ENCODE peak calls at places on chromosomes 4 and X, in eight cellular contexts. X is GM12878, E is SK-N-SH, T is endothelial cell of umbilical vein, U is HCT116, I is K562, J is HepG2, S is H1. K is an unnamed sample.
A peak's percentile ranks its signal among the peaks of the same experiment; 100 is the strongest.

GRCh38 chr4:18676136-18676922 is 654.8 kb upstream of the LCORL start:
- DNase-seq in S (no peak), T (no peak), J (no peak), X (no peak), I (no peak), E (no peak), U (no peak), K (no peak)

GRCh38 chr4:65668201-65669007 is 1.9 kb downstream of the EPHA5 start:
- DNase-seq in X (no peak), I (no peak), J (no peak), E (peak; percentile 8), U (no peak), S (no peak), T (no peak), K (peak; percentile 44)

GRCh38 chr4:26067035-26067434 is 153.0 kb downstream of the SMIM20 start:
- DNase-seq in T (no peak), I (no peak), J (no peak), U (no peak), X (no peak), E (no peak), S (no peak), K (no peak)

GRCh38 chr4:157444014-157444413 is 223.5 kb downstream of the GRIA2 start:
- DNase-seq in J (no peak), U (no peak), I (no peak), T (no peak), S (no peak), E (no peak), X (no peak), K (no peak)

GRCh38 chrX:18748499-18748898 is 41.1 kb downstream of the PPEF1 start:
- DNase-seq in T (no peak), X (no peak), I (no peak), J (peak; percentile 0), U (no peak), E (no peak), S (no peak), K (no peak)

GRCh38 chr4:26081795-26082498 is 167.9 kb downstream of the SMIM20 start:
- DNase-seq in T (peak; percentile 58), S (no peak), X (no peak), U (peak; percentile 63), E (no peak), J (peak; percentile 32), I (peak; percentile 50), K (peak; percentile 84)

GRCh38 chrX:141185366-141185765 is 8.4 kb upstream of the LDOC1 start:
- DNase-seq in J (no peak), E (no peak), T (no peak), X (no peak), U (no peak), I (no peak), S (no peak), K (no peak)

GRCh38 chrX:125651426-125651825 is 331.8 kb downstream of the TEX13C start:
- DNase-seq in I (no peak), U (no peak), J (no peak), E (no peak), S (no peak), X (no peak), T (no peak), K (no peak)

GRCh38 chr4:13511101-13511500 is 27.0 kb upstream of the RAB28 start:
- DNase-seq in J (no peak), U (no peak), X (no peak), S (no peak), T (no peak), I (no peak), E (no peak), K (no peak)

GRCh38 chrX:150196300-150196699 is 166.8 kb upstream of the MAMLD1 start:
- DNase-seq in S (no peak), I (no peak), J (no peak), U (no peak), T (no peak), E (no peak), X (no peak), K (peak; percentile 10)

GRCh38 chr4:54439831-54440243 is 210.7 kb downstream of the PDGFRA start:
- DNase-seq in U (no peak), J (no peak), X (no peak), T (peak; percentile 32), I (peak; percentile 41), E (peak; percentile 65), S (no peak), K (no peak)

GRCh38 chrX:38426785-38427184 is 74.4 kb downstream of the OTC start:
- DNase-seq in T (peak; percentile 1), S (no peak), I (no peak), E (no peak), J (no peak), U (no peak), X (no peak), K (no peak)

GRCh38 chr4:97404876-97405523 is 738.3 kb downstream of the STPG2 start:
- DNase-seq in I (no peak), S (no peak), E (no peak), T (no peak), X (no peak), U (no peak), J (no peak), K (no peak)

GRCh38 chr4:33725861-33726260 is 2518.5 kb downstream of the ARAP2 start:
- DNase-seq in T (no peak), J (no peak), X (no peak), S (no peak), E (no peak), U (no peak), I (no peak), K (no peak)

GRCh38 chr4:70712604-70713452 is 8.9 kb upstream of the RUFY3 start:
- DNase-seq in U (no peak), T (no peak), S (no peak), X (no peak), I (no peak), E (no peak), J (no peak), K (no peak)
- H2AFZ ChIP-seq in U (no peak overlapping the region), T (no peak overlapping the region), S (no peak overlapping the region), X (peak overlapping the region; percentile 37), I (peak overlapping the region; percentile 35), E (no peak overlapping the region), J (no peak overlapping the region), K (no peak overlapping the region)

GRCh38 chr4:119977546-119977945 is 89.1 kb downstream of the MAD2L1 start:
- DNase-seq in X (no peak), U (no peak), I (no peak), T (no peak), E (no peak), S (no peak), J (no peak), K (no peak)
- TF ChIP-seq POLR2AphosphoS5 in X (no peak), U (no peak), I (no peak), T (no peak), E (no peak), S (no peak), J (no peak), K (no peak)

GRCh38 chr4:76658231-76659102 is 223.4 kb downstream of the SHROOM3 start:
- DNase-seq in T (peak; percentile 79), X (no peak), S (no peak), U (no peak), J (no peak), E (no peak), I (no peak), K (no peak)

GRCh38 chr4:76655566-76656479 is 220.8 kb downstream of the SHROOM3 start:
- DNase-seq in J (no peak), U (no peak), E (no peak), I (no peak), S (no peak), X (no peak), T (no peak), K (no peak)

GRCh38 chr4:76659103-76659490 is 224.1 kb downstream of the SHROOM3 start:
- DNase-seq in E (no peak), U (no peak), S (no peak), X (no peak), T (no peak), I (no peak), J (no peak), K (no peak)

GRCh38 chr4:76654796-76655195 is 219.8 kb downstream of the SHROOM3 start:
- DNase-seq in I (no peak), S (no peak), X (no peak), U (no peak), E (no peak), J (no peak), T (no peak), K (no peak)

GRCh38 chr4:76657443-76657842 is 222.4 kb downstream of the SHROOM3 start:
- DNase-seq in I (no peak), X (no peak), T (no peak), S (no peak), E (no peak), J (no peak), U (no peak), K (no peak)
- TF ChIP-seq CTCF in I (no peak), X (no peak), T (no peak), S (no peak), E (peak; percentile 37), J (no peak), U (no peak), K (peak; percentile 19)

GRCh38 chrX:115693476-115693875 is 132.5 kb downstream of the PLS3 start:
- DNase-seq in S (no peak), X (no peak), I (no peak), J (no peak), U (no peak), T (no peak), E (no peak), K (peak; percentile 74)

GRCh38 chrX:115687595-115687994 is 126.6 kb downstream of the PLS3 start:
- DNase-seq in I (no peak), T (no peak), U (no peak), J (no peak), S (no peak), E (no peak), X (no peak), K (no peak)

GRCh38 chrX:115694028-115694427 is 133.1 kb downstream of the PLS3 start:
- DNase-seq in S (no peak), E (no peak), J (no peak), X (no peak), I (no peak), T (no peak), U (no peak), K (no peak)

GRCh38 chrX:115690554-115691216 is 129.7 kb downstream of the PLS3 start:
- DNase-seq in I (peak; percentile 35), S (peak; percentile 54), U (peak; percentile 37), E (peak; percentile 64), X (peak; percentile 23), T (peak; percentile 85), J (peak; percentile 19), K (peak; percentile 89)

DNA sequence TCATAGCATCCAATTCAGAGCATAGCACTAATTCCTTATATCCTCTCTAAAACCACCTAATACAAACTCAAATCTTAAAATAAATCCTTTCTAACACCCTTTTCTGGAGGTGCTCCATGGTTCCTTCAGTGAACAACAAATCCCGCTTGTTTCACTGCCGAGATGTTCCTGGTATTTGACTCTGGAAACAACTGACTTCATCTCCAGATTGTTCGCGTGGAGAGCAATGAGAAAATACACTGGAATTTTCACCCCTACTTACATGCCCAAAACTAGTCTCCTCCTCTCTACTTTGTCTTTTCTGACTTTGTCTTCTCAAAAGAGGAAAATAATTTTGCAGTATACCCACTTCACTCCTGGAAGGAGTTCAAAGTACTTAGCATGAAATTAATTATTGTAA is 129.0 kb downstream of the PLS3 start:
- DNase-seq in S (no peak), U (no peak), J (no peak), T (no peak), X (no peak), E (no peak), I (no peak), K (no peak)
- H2AFZ ChIP-seq in S (no peak overlapping the region), U (peak overlapping the region; percentile 98), J (no peak overlapping the region), T (peak overlapping the region; percentile 54), X (no peak overlapping the region), E (peak overlapping the region; percentile 67), I (no peak overlapping the region), K (no peak overlapping the region)